ENCODE peak calls at places on chromosomes 4 and X, in six cellular contexts. B, V, X, Y, C and S are unnamed samples.

GRCh38 chrX:43706786-43707185 is 50.7 kb downstream of the MAOA start:
- DNase-seq in B (no peak), V (no peak), X (no peak), Y (no peak), C (no peak), S (no peak)

GRCh38 chrX:853304-853703 is 222.7 kb downstream of the SHOX start:
- DNase-seq in B (no peak), V (no peak), X (no peak), Y (no peak), C (no peak), S (no peak)

GRCh38 chr4:158912390-158913175 is 143.8 kb downstream of the FNIP2 start:
- DNase-seq in B (no peak), V (no peak), X (no peak), Y (no peak), C (no peak), S (no peak)

GRCh38 chr4:48742412-48742811 is 37.7 kb downstream of the FRYL start:
- DNase-seq in B (no peak), V (no peak), X (no peak), Y (no peak), C (no peak), S (no peak)

GRCh38 chr4:4387531-4388311 is 819 bp downstream of the NSG1 start:
- DNase-seq in B (no peak), V (no peak), X (no peak), Y (peak; percentile 56), C (no peak), S (no peak)

GRCh38 chr4:142231787-142232186 is 595.4 kb downstream of the IL15 start:
- DNase-seq in B (no peak), V (no peak), X (no peak), Y (no peak), C (no peak), S (no peak)

GRCh38 chr4:53962516-53963225 is 101.7 kb downstream of the CHIC2 start:
- DNase-seq in B (no peak), V (no peak), X (no peak), Y (no peak), C (no peak), S (no peak)

GRCh38 chr4:43316813-43317212 is 424.3 kb downstream of the GRXCR1 start:
- DNase-seq in B (no peak), V (no peak), X (no peak), Y (no peak), C (no peak), S (no peak)

GRCh38 chrX:20378291-20378920 is 111.7 kb upstream of the RPS6KA3 start:
- DNase-seq in B (no peak), V (no peak), X (peak; percentile 85), Y (no peak), C (no peak), S (no peak)

GRCh38 chr4:177051473-177052060 is 258.1 kb upstream of the NEIL3 start:
- DNase-seq in B (no peak), V (no peak), X (peak; percentile 37), Y (no peak), C (no peak), S (no peak)

GRCh38 chr4:81217794-81218193 is 2.8 kb upstream of the PRKG2 start:
- DNase-seq in B (no peak), V (no peak), X (no peak), Y (no peak), C (no peak), S (no peak)

GRCh38 chr4:156516698-156517097 is 454.9 kb downstream of the PDGFC start:
- DNase-seq in B (no peak), V (no peak), X (no peak), Y (no peak), C (no peak), S (no peak)

GRCh38 chr4:88985088-88985779 is 71.8 kb downstream of the FAM13A start:
- DNase-seq in B (peak; percentile 60), V (no peak), X (no peak), Y (no peak), C (no peak), S (no peak)

GRCh38 chr4:95092762-95093161 is 335.0 kb downstream of the BMPR1B start:
- DNase-seq in B (no peak), V (no peak), X (peak; percentile 46), Y (no peak), C (no peak), S (no peak)

GRCh38 chr4:183602444-183603102 is 56.4 kb downstream of the RWDD4 start:
- DNase-seq in B (no peak), V (no peak), X (peak; percentile 14), Y (no peak), C (no peak), S (no peak)

GRCh38 chr4:1169691-1170096 is 2.7 kb downstream of the SPON2 start:
- DNase-seq in B (no peak), V (no peak), X (no peak), Y (peak; percentile 59), C (no peak), S (no peak)

GRCh38 chr4:1166509-1167243 is 5.7 kb downstream of the SPON2 start:
- DNase-seq in B (no peak), V (peak; percentile 63), X (no peak), Y (no peak), C (no peak), S (no peak)

GRCh38 chr4:1169171-1169671 is 3.2 kb downstream of the SPON2 start:
- DNase-seq in B (no peak), V (peak; percentile 63), X (no peak), Y (no peak), C (no peak), S (no peak)

GRCh38 chr4:1168291-1169031 is 3.9 kb downstream of the SPON2 start:
- DNase-seq in B (no peak), V (peak; percentile 63), X (no peak), Y (no peak), C (no peak), S (no peak)

DNA sequence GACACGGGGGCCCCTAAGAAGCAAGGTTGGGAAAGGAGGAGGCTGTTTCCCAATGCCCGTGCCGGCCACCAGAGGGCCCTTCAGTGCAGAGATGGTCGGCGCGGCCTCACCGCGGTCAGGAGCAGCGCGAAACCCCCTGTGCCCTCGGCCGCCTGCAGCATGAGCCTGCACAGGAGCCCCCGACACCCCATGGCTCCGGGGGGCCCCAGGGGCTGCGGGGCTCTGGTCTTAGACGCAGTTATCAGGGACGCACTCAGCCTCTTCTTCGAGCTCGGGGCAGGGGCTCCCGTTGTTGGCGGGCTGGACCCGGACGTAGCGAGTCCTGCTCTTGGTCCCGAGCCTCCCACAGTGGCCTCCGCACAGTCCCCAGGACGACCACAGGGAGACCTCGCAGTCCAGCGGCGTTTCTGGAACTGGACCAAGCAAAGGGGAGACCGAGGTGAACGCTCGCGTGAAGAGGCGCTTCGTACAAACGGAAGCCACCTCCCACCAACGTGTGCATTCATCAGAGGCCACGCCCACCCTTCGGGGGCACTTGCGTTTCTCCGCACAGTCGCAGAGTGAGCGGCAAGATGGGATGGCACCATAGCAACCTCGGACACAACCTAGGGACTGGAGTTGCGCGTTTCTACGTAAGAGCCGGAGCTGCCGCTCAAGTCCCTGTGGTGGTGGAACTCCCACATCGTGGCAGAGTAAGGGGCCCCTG is 5.0 kb downstream of the SPON2 start:
- DNase-seq in B (peak; percentile 80), V (peak; percentile 88), X (peak; percentile 35), Y (peak; percentile 92), C (peak; percentile 86), S (peak; percentile 83)
- TF ChIP-seq POLR2A in B (no peak), V (no peak), X (no peak), Y (no peak), C (no peak), S (no peak)

DNA sequence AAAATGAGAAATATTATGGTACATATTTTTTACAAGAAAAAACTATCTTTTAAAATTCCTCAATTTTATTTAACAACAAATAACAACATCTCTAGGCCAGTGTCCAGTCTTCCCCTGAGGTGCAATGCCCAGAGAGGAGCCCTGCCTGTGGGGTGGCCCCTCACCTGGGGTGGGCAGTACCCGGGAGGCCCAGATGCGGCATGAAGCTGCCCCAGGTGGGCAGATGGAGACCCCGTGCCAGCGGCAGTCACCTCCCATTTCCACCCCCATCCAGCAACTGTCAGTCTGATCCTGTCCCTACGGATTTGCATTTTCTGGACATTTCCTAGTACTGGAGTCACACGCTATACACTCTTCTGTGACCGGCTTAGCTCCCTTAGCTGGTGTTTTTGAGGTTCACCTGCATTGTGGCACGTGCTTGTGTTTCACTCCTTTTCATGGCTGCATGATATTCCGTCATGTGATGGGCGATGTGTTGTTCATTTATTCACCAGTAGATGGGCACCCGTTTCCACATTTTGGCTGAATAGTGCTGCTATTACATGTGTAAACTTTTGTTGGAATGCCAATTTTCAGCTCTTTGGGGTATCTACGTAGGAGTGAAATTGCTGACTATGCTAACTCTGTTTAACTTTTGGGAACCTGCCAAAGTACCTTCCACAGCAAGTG is 11.9 kb upstream of the MAEA start:
- DNase-seq in B (no peak), V (no peak), X (peak; percentile 15), Y (no peak), C (no peak), S (no peak)
- TF ChIP-seq CTCF in B (no peak), V (no peak), X (no peak), Y (no peak), C (no peak), S (no peak)

GRCh38 chr4:169099775-169100180 is 89.7 kb upstream of the CBR4 start:
- DNase-seq in B (no peak), V (no peak), X (no peak), Y (peak; percentile 66), C (peak; percentile 25), S (no peak)

GRCh38 chr4:169100656-169101055 is 90.6 kb upstream of the CBR4 start:
- DNase-seq in B (no peak), V (no peak), X (no peak), Y (no peak), C (no peak), S (no peak)

GRCh38 chr4:169098054-169098896 is 88.2 kb upstream of the CBR4 start:
- DNase-seq in B (no peak), V (no peak), X (no peak), Y (no peak), C (no peak), S (no peak)

GRCh38 chr4:169102011-169102410 is 92.0 kb upstream of the CBR4 start:
- DNase-seq in B (no peak), V (no peak), X (no peak), Y (no peak), C (no peak), S (no peak)

DNA sequence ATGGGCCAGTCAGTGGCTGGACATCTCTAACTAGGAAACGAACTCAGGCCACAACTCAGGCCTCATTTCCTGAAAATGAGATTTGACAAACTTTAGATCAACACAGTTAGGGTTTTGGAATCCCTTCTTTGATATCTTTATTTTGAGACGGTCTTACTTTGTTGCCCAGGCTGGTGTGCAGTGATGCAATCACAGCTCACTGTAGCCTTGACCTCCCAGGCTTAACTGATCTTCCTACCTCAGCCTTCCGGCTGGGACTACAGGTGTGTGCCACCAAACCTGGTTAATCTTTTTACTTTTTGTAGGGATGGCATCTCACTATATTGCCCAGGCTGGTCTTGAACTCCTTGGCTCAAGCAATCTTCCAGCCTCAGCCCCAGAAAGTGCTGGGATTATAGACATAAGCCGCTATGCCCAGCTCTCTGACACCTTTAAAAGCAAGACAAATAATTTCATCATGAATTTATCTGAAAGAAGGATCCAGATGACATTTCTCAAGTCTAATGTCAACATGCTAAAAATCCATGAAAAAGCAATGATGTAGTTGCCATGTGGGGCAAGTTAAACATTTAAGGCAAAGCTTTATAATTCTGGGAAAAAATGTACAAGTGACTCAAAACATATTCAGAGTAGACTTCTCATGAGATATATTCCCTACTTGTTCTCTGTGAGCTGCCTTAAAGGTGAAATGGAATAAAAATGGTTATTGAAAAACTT is 89.1 kb upstream of the CBR4 start:
- DNase-seq in B (peak; percentile 61), V (no peak), X (no peak), Y (no peak), C (no peak), S (no peak)
- H3K27ac ChIP-seq in B (peak overlapping the region; percentile 23), V (no peak overlapping the region), X (no peak overlapping the region), Y (peak overlapping the region; percentile 60), C (peak overlapping the region; percentile 42), S (peak overlapping the region; percentile 67)

GRCh38 chr4:83639849-83640493 is 104.1 kb downstream of the GPAT3 start:
- DNase-seq in B (peak; percentile 59), V (no peak), X (peak; percentile 73), Y (no peak), C (peak; percentile 23), S (peak; percentile 56)
- TF ChIP-seq POLR2A in B (no peak), V (no peak), X (no peak), Y (no peak), C (no peak), S (no peak)